ENCODE peak calls at places on chromosomes 6 and 20, in four cellular contexts. J is HFFc6, I is Peyer's patch, V is spleen. L is an unnamed sample.
A peak's percentile ranks its signal among the peaks of the same experiment; 100 is the strongest.

GRCh38 chr6:113903666-113904330 is 46.7 kb downstream of the MARCKS start:
- DNase-seq in V (peak; percentile 76), I (no peak), J (no peak), L (no peak)

GRCh38 chr6:118755941-118756646 is 104.7 kb upstream of the CEP85L start:
- DNase-seq in I (no peak), J (no peak), V (no peak), L (no peak)

GRCh38 chr20:24577271-24577909 is 108.0 kb downstream of the SYNDIG1 start:
- DNase-seq in V (no peak), J (no peak), I (no peak), L (no peak)

GRCh38 chr6:1103945-1104623 is 207.8 kb upstream of the FOXQ1 start:
- DNase-seq in I (no peak), V (no peak), J (no peak), L (no peak)

GRCh38 chr6:36333889-36334288 is 2.8 kb downstream of the BNIP5 start:
- DNase-seq in V (no peak), I (no peak), J (no peak), L (no peak)

GRCh38 chr6:44133981-44134711 is 6.8 kb downstream of the TMEM63B start:
- DNase-seq in J (no peak), I (no peak), V (no peak), L (no peak)

GRCh38 chr20:49344975-49345374 is 67.1 kb upstream of the ZNFX1 start:
- DNase-seq in I (no peak), J (peak; percentile 95), V (no peak), L (peak; percentile 73)

GRCh38 chr6:142740449-142740848 is 204.5 kb downstream of the HIVEP2 start:
- DNase-seq in V (no peak), J (peak; percentile 76), I (no peak), L (no peak)

GRCh38 chr6:123997223-123997622 is 193.6 kb downstream of the NKAIN2 start:
- DNase-seq in V (no peak), I (no peak), J (no peak), L (no peak)

GRCh38 chr20:14523090-14523489 is 185.7 kb upstream of the FLRT3 start:
- DNase-seq in I (no peak), V (no peak), J (no peak), L (no peak)

GRCh38 chr20:43975096-43975768 is 60.6 kb downstream of the TOX2 start:
- DNase-seq in V (no peak), J (peak; percentile 79), I (no peak), L (peak; percentile 30)

GRCh38 chr6:7235712-7236311 is 77.2 kb downstream of the SSR1 start:
- DNase-seq in I (no peak), J (no peak), V (no peak), L (no peak)

GRCh38 chr6:9581155-9581554 is 833.7 kb downstream of the TFAP2A start:
- DNase-seq in I (no peak), V (no peak), J (no peak), L (no peak)

GRCh38 chr20:1150218-1150617 is 31.8 kb downstream of the PSMF1 start:
- DNase-seq in I (no peak), V (no peak), J (no peak), L (no peak)

GRCh38 chr6:31037169-31037568 is 26.9 kb downstream of the MUC22 start:
- DNase-seq in V (no peak), I (no peak), J (no peak), L (no peak)

GRCh38 chr6:6486595-6486994 is 101.9 kb upstream of the LY86 start:
- DNase-seq in I (no peak), V (no peak), J (no peak), L (no peak)

GRCh38 chr6:40743226-40743625 is 156.1 kb upstream of the LRFN2 start:
- DNase-seq in J (no peak), I (no peak), V (no peak), L (no peak)

GRCh38 chr6:163413345-163414116 is 987 bp upstream of the QKI start:
- DNase-seq in V (peak; percentile 97), J (peak; percentile 83), I (peak; percentile 79), L (no peak)

GRCh38 chr6:111952821-111953535 is 79.7 kb upstream of the FYN start:
- DNase-seq in V (no peak), J (no peak), I (no peak), L (no peak)

GRCh38 chr6:36547646-36548400 is 544 bp upstream of the STK38 start:
- DNase-seq in I (no peak), J (no peak), V (no peak), L (no peak)

GRCh38 chr6:9948600-9949138 is 466.2 kb downstream of the TFAP2A start:
- DNase-seq in J (no peak), I (no peak), V (no peak), L (no peak)

GRCh38 chr20:38085031-38085430 is 51.5 kb downstream of the RPRD1B start:
- DNase-seq in J (no peak), I (no peak), V (no peak), L (no peak)

GRCh38 chr6:148470606-148471299 is 128.1 kb downstream of the SASH1 start:
- DNase-seq in J (no peak), V (no peak), I (no peak), L (no peak)

GRCh38 chr6:11833626-11834592 is 55.3 kb upstream of the ADTRP start:
- DNase-seq in J (no peak), V (no peak), I (no peak), L (no peak)

GRCh38 chr20:40743172-40743775 is 54.2 kb upstream of the MAFB start:
- DNase-seq in V (no peak), J (no peak), I (no peak), L (no peak)

GRCh38 chr6:24344981-24345380 is 12.9 kb downstream of the DCDC2 start:
- DNase-seq in I (no peak), J (no peak), V (no peak), L (no peak)

GRCh38 chr6:95203153-95203754 is 374.1 kb upstream of the MANEA start:
- DNase-seq in I (no peak), J (no peak), V (no peak), L (no peak)

GRCh38 chr6:5569491-5569890 is 308.2 kb downstream of the FARS2 start:
- DNase-seq in V (no peak), J (no peak), I (no peak), L (no peak)

GRCh38 chr6:25005010-25005409 is 69.2 kb upstream of the RIPOR2 start:
- DNase-seq in I (no peak), J (no peak), V (no peak), L (no peak)

GRCh38 chr20:4117341-4117740 is 102.0 kb upstream of the RNF24 start:
- DNase-seq in I (no peak), J (no peak), V (no peak), L (no peak)

GRCh38 chr20:57746201-57746600 is 36.4 kb upstream of the PMEPA1 start:
- DNase-seq in V (peak; percentile 63), I (no peak), J (no peak), L (no peak)

GRCh38 chr20:23229989-23230388 is 120.6 kb upstream of the NXT1 start:
- DNase-seq in J (no peak), V (no peak), I (no peak), L (no peak)

GRCh38 chr20:60254901-60255411 is 296.7 kb downstream of the CDH26 start:
- DNase-seq in J (peak; percentile 93), V (no peak), I (no peak), L (peak; percentile 20)

GRCh38 chr20:29750268-29750899 is 1507.1 kb upstream of the DEFB115 start:
- DNase-seq in J (no peak), I (no peak), V (peak; percentile 37), L (no peak)

GRCh38 chr20:47792021-47792618 is 6.8 kb upstream of the SULF2 start:
- DNase-seq in J (peak; percentile 57), I (no peak), V (no peak), L (peak; percentile 93)

GRCh38 chr6:40192516-40192915 is 258.3 kb upstream of the MOCS1 start:
- DNase-seq in V (no peak), J (no peak), I (no peak), L (no peak)

GRCh38 chr6:80502871-80503270 is 396.4 kb downstream of the BCKDHB start:
- DNase-seq in J (no peak), V (no peak), I (no peak), L (no peak)

GRCh38 chr20:58880441-58880840 is 27.9 kb downstream of the GNAS start:
- DNase-seq in J (no peak), V (no peak), I (no peak), L (no peak)

GRCh38 chr20:58878399-58878798 is 25.9 kb downstream of the GNAS start:
- DNase-seq in I (no peak), J (no peak), V (no peak), L (no peak)

GRCh38 chr20:58883243-58883691 is 30.8 kb downstream of the GNAS start:
- DNase-seq in J (peak; percentile 60), V (no peak), I (no peak), L (no peak)

GRCh38 chr20:58882704-58883089 is 30.2 kb downstream of the GNAS start:
- DNase-seq in I (no peak), J (no peak), V (no peak), L (no peak)

GRCh38 chr20:58880994-58881752 is 28.7 kb downstream of the GNAS start:
- DNase-seq in V (no peak), J (no peak), I (no peak), L (no peak)
- TF ChIP-seq CTCF in V (no peak), J (peak; percentile 67), I (no peak), L (peak; percentile 37)

GRCh38 chr20:53336892-53337291 is 256.7 kb downstream of the ZNF217 start:
- DNase-seq in I (no peak), V (no peak), J (no peak), L (no peak)
- TF ChIP-seq CTCF in I (no peak), V (no peak), J (no peak), L (peak; percentile 13)

DNA sequence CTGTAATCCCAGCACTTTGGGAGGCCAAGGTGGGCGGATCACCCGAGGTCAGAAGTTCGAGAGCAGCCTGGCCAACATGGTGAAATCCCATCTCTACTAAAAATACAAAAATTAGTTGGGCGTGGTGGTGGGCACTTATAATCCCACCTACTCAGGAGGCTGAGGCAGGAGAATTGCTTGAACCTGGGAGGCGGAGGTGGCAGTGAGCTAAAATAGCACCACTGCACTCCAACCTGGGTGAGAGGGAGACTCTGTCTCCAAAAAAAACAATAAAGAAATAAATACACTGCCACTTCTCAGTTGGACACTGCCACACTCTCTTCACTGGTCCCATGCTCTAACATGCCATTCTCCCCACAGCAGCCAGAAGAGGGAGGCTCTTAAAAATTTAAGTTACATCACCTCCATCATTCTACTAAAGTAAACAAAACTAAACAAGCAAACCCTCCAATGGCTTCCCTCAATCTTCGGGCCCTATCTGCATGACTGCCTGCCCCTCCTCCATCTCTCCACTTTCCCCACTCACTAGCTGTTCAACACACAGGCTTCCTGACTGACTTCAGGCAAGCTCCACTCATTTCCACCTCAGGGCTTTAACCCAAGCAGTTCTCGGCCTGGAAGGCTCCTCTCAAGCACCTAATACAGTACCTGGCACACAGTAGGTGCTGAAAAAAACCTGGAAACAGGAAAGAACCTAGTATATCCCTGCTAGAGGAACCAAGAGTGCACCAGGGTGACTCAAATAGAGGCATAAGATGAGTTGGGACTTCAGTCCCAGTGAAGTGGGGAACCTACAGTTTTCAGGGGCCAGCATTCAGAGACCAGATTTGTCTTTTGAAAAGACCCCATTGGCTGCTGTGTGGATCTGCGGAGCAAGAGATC is 3.0 kb downstream of the AHCY start:
- DNase-seq in I (no peak), V (no peak), J (peak; percentile 8), L (no peak)
- TF ChIP-seq CTCF in I (no peak), V (no peak), J (no peak), L (no peak)

DNA sequence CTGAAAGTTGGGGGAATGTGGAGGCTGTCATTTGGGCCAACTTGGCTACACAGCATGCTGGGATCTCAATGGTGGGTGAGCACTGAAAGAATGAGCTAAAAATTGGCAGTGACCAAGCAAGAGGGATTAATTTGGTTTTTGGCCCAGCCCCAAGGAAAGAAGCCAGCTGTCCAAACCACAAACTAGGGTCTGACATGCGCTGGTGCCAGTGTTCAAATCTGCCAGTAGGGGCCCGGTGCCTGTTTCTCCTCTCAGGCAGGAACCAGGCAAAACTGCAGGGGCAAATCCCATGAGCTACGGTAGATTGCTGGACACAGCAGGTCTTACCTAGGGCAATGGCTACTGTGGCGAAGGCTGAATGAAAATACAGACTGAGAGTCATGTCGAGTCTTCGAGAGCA is 61.2 kb upstream of the E2F3 start:
- DNase-seq in V (no peak), I (no peak), J (no peak), L (no peak)
- TF ChIP-seq CTCF in V (no peak), I (no peak), J (no peak), L (no peak)